ENCODE peak calls at places on chromosomes 4 and X, in five cellular contexts. D, R, I, O and Y are unnamed samples.

GRCh38 chr4:184644553-184645307 is 4.5 kb downstream of the CASP3 start:
- DNase-seq in D (no peak), I (no peak), O (no peak), R (no peak), Y (no peak)

GRCh38 chrX:119573840-119574393 is 446 bp upstream of the UBE2A start:
- DNase-seq in R (peak), I (peak), O (peak), D (no peak), Y (peak)

GRCh38 chr4:5524451-5524850 is 183.9 kb downstream of the EVC2 start:
- DNase-seq in R (no peak), D (no peak), O (no peak), I (no peak), Y (no peak)

GRCh38 chr4:3310301-3311094 is 17.7 kb downstream of the RGS12 start:
- DNase-seq in I (no peak), D (no peak), O (no peak), R (no peak), Y (no peak)

GRCh38 chr4:5511791-5512190 is 196.6 kb downstream of the EVC2 start:
- DNase-seq in O (no peak), R (no peak), I (no peak), D (no peak), Y (no peak)

GRCh38 chr4:3867403-3868100 is 101.4 kb downstream of the ADRA2C start:
- DNase-seq in O (no peak), I (no peak), D (no peak), R (no peak), Y (no peak)

GRCh38 chr4:89299153-89299789 is 8.3 kb downstream of the GPRIN3 start:
- DNase-seq in O (no peak), R (no peak), I (no peak), D (no peak), Y (no peak)

GRCh38 chr4:142614621-142615323 is 231.3 kb downstream of the INPP4B start:
- DNase-seq in O (no peak), R (no peak), I (no peak), D (no peak), Y (no peak)

GRCh38 chrX:109695637-109696036 is 37.4 kb downstream of the ACSL4 start:
- DNase-seq in D (no peak), R (no peak), O (no peak), I (no peak), Y (no peak)

GRCh38 chr4:8560265-8561047 is 19.7 kb upstream of the GPR78 start:
- DNase-seq in I (no peak), R (no peak), D (no peak), O (no peak), Y (no peak)

GRCh38 chr4:172688536-172688935 is 480.1 kb upstream of the GALNT7 start:
- DNase-seq in O (no peak), I (no peak), R (no peak), D (no peak), Y (no peak)

GRCh38 chr4:145153181-145153903 is 27.0 kb downstream of the OTUD4 start:
- DNase-seq in D (no peak), O (no peak), R (no peak), I (no peak), Y (no peak)

GRCh38 chr4:17398805-17399204 is 113.1 kb downstream of the QDPR start:
- DNase-seq in I (no peak), O (no peak), D (no peak), R (peak), Y (no peak)

GRCh38 chr4:86117781-86118302 is 242.0 kb downstream of the MAPK10 start:
- DNase-seq in O (peak), R (no peak), D (no peak), I (no peak), Y (no peak)

GRCh38 chr4:183074288-183074990 is 24.6 kb upstream of the WWC2 start:
- DNase-seq in D (no peak), I (peak), R (no peak), O (no peak), Y (no peak)

GRCh38 chr4:17512973-17513665 is 1.2 kb upstream of the QDPR start:
- DNase-seq in I (no peak), D (no peak), R (no peak), O (no peak), Y (no peak)

GRCh38 chr4:173257732-173258717 is 76.1 kb downstream of the HMGB2 start:
- DNase-seq in I (peak), R (peak), D (no peak), O (peak), Y (peak)

GRCh38 chrX:129781134-129782014 is 1.6 kb downstream of the SASH3 start:
- DNase-seq in R (no peak), I (no peak), O (no peak), D (peak), Y (no peak)

GRCh38 chr4:73303711-73304110 is 45.1 kb upstream of the ANKRD17 start:
- DNase-seq in R (no peak), D (no peak), I (no peak), O (no peak), Y (no peak)

GRCh38 chr4:39770005-39770404 is 72.1 kb downstream of the UBE2K start:
- DNase-seq in R (no peak), D (no peak), I (no peak), O (no peak), Y (no peak)

GRCh38 chr4:28279249-28279648 is 1418.6 kb downstream of the STIM2 start:
- DNase-seq in R (no peak), I (no peak), D (no peak), O (no peak), Y (no peak)

GRCh38 chr4:123198706-123199105 is 197.9 kb upstream of the SPRY1 start:
- DNase-seq in O (no peak), D (no peak), R (no peak), I (no peak), Y (no peak)

GRCh38 chr4:126268106-126268505 is 953.4 kb downstream of the FAT4 start:
- DNase-seq in O (no peak), R (no peak), I (no peak), D (no peak), Y (no peak)

GRCh38 chr4:3686746-3687145 is 79.4 kb upstream of the ADRA2C start:
- DNase-seq in R (no peak), O (peak), D (no peak), I (no peak), Y (no peak)

GRCh38 chr4:137200322-137200721 is 332.0 kb downstream of the PCDH18 start:
- DNase-seq in R (no peak), I (no peak), D (no peak), O (peak), Y (no peak)

GRCh38 chr4:10639100-10639499 is 45.5 kb downstream of the CLNK start:
- DNase-seq in O (no peak), D (no peak), I (no peak), R (no peak), Y (no peak)

GRCh38 chrX:48278958-48279357 is 23.8 kb downstream of the SSX1 start:
- DNase-seq in R (peak), O (peak), D (no peak), I (peak), Y (peak)

GRCh38 chr4:37946503-37947179 is 13.6 kb upstream of the PTTG2 start:
- DNase-seq in I (no peak), O (no peak), R (no peak), D (no peak), Y (no peak)

GRCh38 chr4:163400911-163401310 is 57.2 kb downstream of the NPY5R start:
- DNase-seq in I (no peak), O (no peak), D (no peak), R (no peak), Y (no peak)

GRCh38 chr4:113437124-113437523 is 324.4 kb downstream of the CAMK2D start:
- DNase-seq in O (no peak), D (no peak), I (no peak), R (no peak), Y (no peak)
- TF ChIP-seq FOXM1 in O (no peak), D (no peak), I (no peak), R (no peak), Y (no peak)

GRCh38 chr4:25787891-25788331 is 74.9 kb downstream of the SEL1L3 start:
- DNase-seq in R (no peak), O (no peak), I (peak), D (no peak), Y (no peak)
- TF ChIP-seq FOXM1 in R (no peak), O (no peak), I (no peak), D (no peak), Y (no peak)

DNA sequence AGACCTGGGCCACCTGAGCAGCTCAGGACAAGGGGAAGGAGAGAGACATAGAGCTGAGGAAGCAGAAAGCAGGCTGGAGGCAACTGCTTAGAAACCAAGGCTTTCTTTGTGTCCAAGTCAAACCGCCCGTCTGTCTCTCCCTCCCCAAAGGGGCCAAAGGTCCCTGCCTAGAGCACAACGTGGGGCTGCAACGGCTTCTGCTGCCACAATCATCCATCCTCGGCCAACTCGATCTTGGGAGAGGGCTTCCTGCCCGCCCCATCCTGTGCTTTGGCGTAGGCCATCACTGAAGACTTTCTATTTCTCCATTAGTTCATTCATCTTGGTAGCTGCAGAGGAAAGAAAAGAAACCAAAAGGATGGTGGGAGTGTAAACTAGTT is 1.7 kb upstream of the TREX2 start:
- DNase-seq in R (no peak), D (no peak), O (no peak), I (no peak), Y (no peak)
- TF ChIP-seq FOXM1 in R (no peak), D (no peak), O (no peak), I (no peak), Y (no peak)

DNA sequence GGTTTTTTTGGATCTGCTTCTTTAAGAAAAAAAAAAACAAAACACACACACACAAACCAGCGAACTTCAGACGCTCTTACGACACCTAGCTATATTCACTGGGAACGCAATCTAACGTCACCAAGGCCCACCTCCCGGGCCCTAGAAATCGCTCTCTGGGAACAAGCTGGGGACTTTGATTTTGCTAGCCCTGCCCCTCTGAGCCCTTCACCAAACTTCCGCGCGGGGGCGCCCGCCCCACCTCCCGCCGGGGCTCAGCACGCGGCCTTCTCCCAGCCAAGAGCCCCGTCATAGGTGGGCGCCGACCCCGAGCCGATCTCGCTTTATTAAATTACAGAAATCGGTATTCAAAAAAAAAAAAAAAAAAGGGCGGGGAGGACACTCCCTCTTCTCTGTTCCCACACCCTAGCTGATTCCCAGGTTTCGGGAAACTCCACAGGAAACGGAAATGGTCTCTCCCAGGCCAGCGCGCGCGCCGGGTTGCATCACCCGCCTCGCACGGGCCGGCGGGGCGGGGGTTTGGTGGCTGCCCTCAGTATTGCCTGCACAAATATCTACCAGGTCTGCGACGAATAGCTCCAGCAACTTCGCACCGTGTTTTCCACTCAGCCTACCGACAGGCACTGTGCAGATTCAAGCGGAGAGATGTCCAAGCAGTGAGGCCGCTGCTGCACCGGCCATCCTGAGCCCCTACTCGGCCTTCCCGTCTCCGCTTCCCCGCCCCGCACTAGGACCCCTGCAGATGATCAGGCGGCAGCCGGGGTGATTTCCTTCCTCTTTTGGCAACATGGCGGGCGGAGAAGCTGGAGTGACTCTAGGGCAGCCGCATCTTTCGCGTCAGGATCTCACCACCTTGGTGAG is at the start of gene EIF2S3:
- DNase-seq in R (peak), D (peak), O (peak), I (peak), Y (peak)
- TF ChIP-seq FOXM1 in R (no peak), D (peak), O (no peak), I (no peak), Y (no peak)

GRCh38 chr4:70737006-70737405 is 15.2 kb downstream of the RUFY3 start:
- DNase-seq in R (no peak), O (no peak), I (no peak), D (no peak), Y (no peak)

GRCh38 chr4:70737409-70737808 is 15.6 kb downstream of the RUFY3 start:
- DNase-seq in D (no peak), I (no peak), R (no peak), O (no peak), Y (no peak)

GRCh38 chr4:70734971-70735370 is 13.2 kb downstream of the RUFY3 start:
- DNase-seq in R (no peak), I (no peak), D (no peak), O (no peak), Y (no peak)

GRCh38 chr4:70739496-70740337 is 18.0 kb downstream of the RUFY3 start:
- DNase-seq in I (peak), R (no peak), O (no peak), D (no peak), Y (no peak)

GRCh38 chr4:70734168-70734954 is 12.6 kb downstream of the RUFY3 start:
- DNase-seq in O (no peak), D (peak), R (no peak), I (peak), Y (no peak)
- TF ChIP-seq FOXM1 in O (no peak), D (peak), R (no peak), I (no peak), Y (no peak)

GRCh38 chrX:39903343-39903742 is 194.4 kb downstream of the BCOR start:
- DNase-seq in D (no peak), O (no peak), I (no peak), R (no peak), Y (no peak)

GRCh38 chrX:39903937-39904336 is 193.8 kb downstream of the BCOR start:
- DNase-seq in D (no peak), I (no peak), R (no peak), O (no peak), Y (no peak)

GRCh38 chrX:39905946-39906345 is 191.8 kb downstream of the BCOR start:
- DNase-seq in I (no peak), O (no peak), D (no peak), R (no peak), Y (no peak)

GRCh38 chrX:39904816-39905474 is 192.8 kb downstream of the BCOR start:
- DNase-seq in I (no peak), D (no peak), O (no peak), R (no peak), Y (no peak)

GRCh38 chrX:39905475-39905889 is 192.3 kb downstream of the BCOR start:
- DNase-seq in I (no peak), D (no peak), R (peak), O (peak), Y (no peak)
- TF ChIP-seq FOXM1 in I (no peak), D (no peak), R (no peak), O (no peak), Y (no peak)

GRCh38 chrX:16836371-16836770 is 33.8 kb downstream of the RBBP7 start:
- DNase-seq in D (no peak), R (peak), I (peak), O (peak), Y (peak)
- TF ChIP-seq FOXM1 in D (no peak), R (no peak), I (no peak), O (no peak), Y (no peak)

GRCh38 chr4:164933244-164933643 is 44.2 kb downstream of the TRIM61 start:
- DNase-seq in I (no peak), R (no peak), D (no peak), O (no peak), Y (no peak)

GRCh38 chr4:164926301-164926700 is 49.3 kb downstream of the APELA start:
- DNase-seq in D (no peak), R (no peak), O (no peak), I (no peak), Y (no peak)

GRCh38 chr4:164930647-164931046 is 46.8 kb downstream of the TRIM61 start:
- DNase-seq in I (no peak), R (no peak), D (no peak), O (no peak), Y (no peak)

GRCh38 chr4:164935363-164935762 is 42.1 kb downstream of the TRIM61 start:
- DNase-seq in D (peak), I (peak), R (no peak), O (peak), Y (peak)

GRCh38 chr4:164931551-164932324 is 45.7 kb downstream of the TRIM61 start:
- DNase-seq in R (no peak), D (no peak), O (no peak), I (no peak), Y (no peak)
- TF ChIP-seq FOXM1 in R (no peak), D (no peak), O (no peak), I (no peak), Y (no peak)

DNA sequence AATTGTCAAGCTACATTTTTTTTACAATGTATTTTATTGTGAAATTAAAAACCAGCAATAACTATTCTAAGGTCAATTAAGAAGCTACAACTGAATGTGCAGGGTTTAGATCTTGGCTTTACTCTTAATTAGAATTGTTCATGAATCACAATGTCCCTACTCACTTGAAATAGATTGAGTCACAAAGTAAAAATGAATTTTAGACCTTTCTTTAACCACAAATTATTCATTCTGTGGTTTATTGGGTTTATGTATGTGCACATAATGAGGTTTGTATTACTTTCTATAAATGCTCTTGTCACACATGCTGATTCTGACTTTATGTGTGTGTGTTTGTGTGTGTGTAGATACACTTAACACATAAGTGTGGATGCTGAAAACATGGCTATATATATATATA is 647.0 kb upstream of the AADAT start:
- DNase-seq in I (no peak), D (no peak), R (no peak), O (no peak), Y (no peak)
- TF ChIP-seq FOXM1 in I (no peak), D (no peak), R (no peak), O (no peak), Y (no peak)